ENCODE peak calls at places on chromosomes 2 and 18, in six cellular contexts. N is brain microvascular endothelial cell, V is HCT116, I is K562, F is MM.1S, S is PC-3. M is an unnamed sample.

GRCh38 chr2:98293931-98294687 is 52.1 kb upstream of the CNGA3 start:
- DNase-seq in S (no peak), N (no peak), V (no peak), F (no peak), I (no peak), M (no peak)

GRCh38 chr2:99643824-99644787 is 154.3 kb upstream of the REV1 start:
- DNase-seq in S (peak), V (no peak), I (no peak), F (no peak), N (peak), M (peak)

GRCh38 chr2:159939946-159940345 is 122.5 kb downstream of the PLA2R1 start:
- DNase-seq in I (no peak), S (peak), F (peak), V (peak), N (no peak), M (no peak)

GRCh38 chr2:64203131-64204005 is 59.1 kb upstream of the PELI1 start:
- DNase-seq in I (no peak), V (no peak), F (peak), S (peak), N (no peak), M (no peak)

GRCh38 chr18:79738565-79739439 is 58.9 kb upstream of the KCNG2 start:
- DNase-seq in F (no peak), N (no peak), V (no peak), S (no peak), I (no peak), M (peak)

GRCh38 chr2:110642360-110642759 is 35.5 kb downstream of the BUB1 start:
- DNase-seq in N (no peak), F (no peak), I (no peak), V (no peak), S (no peak), M (no peak)

GRCh38 chr2:108641766-108642165 is 77.5 kb upstream of the RANBP2 start:
- DNase-seq in S (no peak), F (no peak), V (no peak), I (no peak), N (no peak), M (no peak)

GRCh38 chr2:140714586-140714985 is 1416.2 kb downstream of the LRP1B start:
- DNase-seq in N (no peak), V (no peak), F (no peak), S (no peak), I (no peak), M (no peak)

GRCh38 chr18:44671914-44672313 is 8.8 kb upstream of the SETBP1 start:
- DNase-seq in F (no peak), S (no peak), V (no peak), I (no peak), N (no peak), M (no peak)

GRCh38 chr2:240469747-240470146 is 34.3 kb downstream of the GPC1 start:
- DNase-seq in I (no peak), N (no peak), S (no peak), V (no peak), F (no peak), M (no peak)

GRCh38 chr2:40434638-40435296 is 17.1 kb downstream of the SLC8A1 start:
- DNase-seq in S (peak), I (no peak), N (peak), F (no peak), V (peak), M (no peak)

GRCh38 chr2:128032092-128032491 is 4.2 kb upstream of the SAP130 start:
- DNase-seq in F (no peak), S (peak), I (no peak), N (no peak), V (no peak), M (no peak)

GRCh38 chr2:134988994-134989605 is 58.1 kb downstream of the MAP3K19 start:
- DNase-seq in I (peak), N (no peak), S (peak), V (peak), F (peak), M (no peak)

GRCh38 chr18:24726727-24727539 is 266.5 kb downstream of the HRH4 start:
- DNase-seq in I (peak), F (peak), V (peak), N (peak), S (peak), M (peak)

GRCh38 chr18:71583291-71583690 is 960.9 kb downstream of the CBLN2 start:
- DNase-seq in F (no peak), N (no peak), I (no peak), V (no peak), S (no peak), M (no peak)

GRCh38 chr2:239809391-239809790 is 215.8 kb downstream of the NDUFA10 start:
- DNase-seq in I (no peak), F (no peak), N (no peak), S (no peak), V (no peak), M (peak)

GRCh38 chr18:48058486-48058885 is 128.0 kb upstream of the SMAD2 start:
- DNase-seq in V (no peak), F (no peak), I (no peak), S (no peak), N (no peak), M (no peak)

GRCh38 chr18:48060947-48061346 is 130.5 kb upstream of the SMAD2 start:
- DNase-seq in I (no peak), N (no peak), V (no peak), S (no peak), F (no peak), M (no peak)

GRCh38 chr18:48061781-48062570 is 131.5 kb upstream of the SMAD2 start:
- DNase-seq in S (no peak), N (no peak), F (no peak), I (no peak), V (no peak), M (peak)

GRCh38 chr18:48060346-48060745 is 129.9 kb upstream of the SMAD2 start:
- DNase-seq in F (no peak), S (no peak), N (no peak), V (no peak), I (no peak), M (no peak)

DNA sequence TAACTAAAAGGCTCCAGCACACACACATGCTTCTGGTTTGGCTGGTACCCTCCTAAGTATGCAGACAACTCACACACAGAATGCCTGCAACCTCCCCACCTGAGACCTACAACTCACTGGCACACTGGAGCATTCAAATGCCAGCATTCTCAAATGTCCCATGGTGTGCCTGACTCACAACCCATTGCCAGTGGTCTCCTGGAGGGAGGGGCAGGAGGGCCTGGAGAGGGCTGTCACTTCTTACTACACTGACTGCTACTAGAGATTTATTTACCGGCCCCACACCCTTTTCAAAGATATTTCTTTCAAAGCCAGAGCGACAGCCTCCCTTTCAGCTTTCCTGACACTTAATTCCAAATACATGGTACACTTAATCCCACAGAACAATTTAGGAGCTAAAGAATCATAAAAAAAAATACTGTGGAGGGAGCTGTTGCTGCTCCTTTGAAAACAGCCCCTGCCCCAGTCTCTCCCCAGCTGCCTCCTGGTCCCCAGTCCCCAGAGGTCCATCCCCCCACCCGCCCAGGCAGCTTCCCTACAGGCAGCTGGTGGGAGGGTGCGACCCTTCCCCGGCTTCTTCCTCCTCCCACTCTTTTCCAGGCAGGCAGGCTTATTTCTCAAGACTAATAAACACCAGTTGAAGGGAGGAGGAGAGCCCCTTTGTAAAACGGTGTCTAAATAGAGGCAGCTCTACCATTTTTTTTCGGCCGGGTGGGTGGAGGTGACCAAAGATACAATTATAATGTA is 129.1 kb upstream of the SMAD2 start:
- DNase-seq in F (no peak), I (no peak), S (no peak), N (no peak), V (no peak), M (no peak)
- H3K4me3 ChIP-seq in F (no peak), I (no peak), S (no peak), N (no peak), V (no peak), M (no peak)

GRCh38 chr2:113174369-113174735 is 581 bp downstream of the PSD4 start:
- DNase-seq in V (no peak), I (peak), N (no peak), F (no peak), S (no peak), M (no peak)
- TF ChIP-seq CTCF in V (no peak), I (peak), N (no peak), F (peak), S (no peak), M (no peak)

GRCh38 chr2:136116111-136116812 is 1.7 kb downstream of the CXCR4 start:
- DNase-seq in N (no peak), I (no peak), S (peak), F (peak), V (no peak), M (peak)
- H3K4me3 ChIP-seq in N (peak), I (no peak), S (peak), F (peak), V (peak), M (peak)

GRCh38 chr18:50579061-50579774 is 19.3 kb downstream of the MAPK4 start:
- DNase-seq in N (no peak), F (no peak), I (no peak), V (no peak), S (no peak), M (no peak)

GRCh38 chr18:50578030-50578429 is 18.1 kb downstream of the MAPK4 start:
- DNase-seq in I (no peak), S (no peak), V (no peak), N (no peak), F (no peak), M (no peak)

GRCh38 chr18:50581517-50581916 is 21.6 kb downstream of the MAPK4 start:
- DNase-seq in S (no peak), V (no peak), I (no peak), F (no peak), N (no peak), M (no peak)

GRCh38 chr18:50582500-50582899 is 22.6 kb downstream of the MAPK4 start:
- DNase-seq in N (no peak), S (no peak), F (no peak), I (no peak), V (no peak), M (no peak)

DNA sequence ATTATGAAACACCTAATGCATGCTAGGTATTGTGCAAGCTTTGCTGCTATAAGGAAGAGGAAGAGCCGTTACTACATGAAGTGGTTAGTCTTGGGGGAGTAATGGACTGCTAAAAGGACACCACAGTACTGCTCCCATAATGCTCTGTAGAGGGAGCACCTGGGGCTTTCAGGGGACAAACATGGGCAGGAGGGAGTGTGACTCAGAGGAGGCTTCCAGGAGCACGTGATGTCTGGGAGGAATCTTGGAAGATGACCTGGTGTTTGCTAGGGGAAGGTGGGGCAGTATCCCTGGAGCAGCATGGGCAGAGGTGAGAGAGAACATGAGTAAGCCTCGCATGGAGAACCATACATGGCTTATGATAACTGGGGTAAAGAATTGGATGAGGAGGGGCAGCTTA is 18.8 kb downstream of the MAPK4 start:
- DNase-seq in I (peak), F (no peak), V (peak), N (no peak), S (peak), M (no peak)
- TF ChIP-seq CTCF in I (no peak), F (no peak), V (no peak), N (no peak), S (no peak), M (no peak)

DNA sequence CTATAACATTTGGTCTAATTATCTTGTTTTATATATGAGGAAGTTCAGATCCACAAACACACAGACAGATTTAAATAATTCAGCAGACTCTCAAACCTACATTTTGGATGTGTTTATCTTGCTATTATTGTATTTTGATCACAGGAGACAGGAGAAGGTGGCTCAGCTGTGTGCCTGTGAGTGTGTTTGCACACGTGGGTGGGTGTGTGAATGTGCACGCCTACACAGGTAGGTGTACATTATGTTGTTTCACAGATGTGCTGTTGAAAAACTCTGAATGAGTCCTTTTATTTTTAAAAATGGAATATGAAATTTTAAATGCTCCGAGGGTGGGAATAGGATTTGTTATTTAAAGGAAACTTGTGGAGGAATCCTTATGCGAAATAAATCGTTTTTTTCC is 183.4 kb downstream of the PRKCE start:
- DNase-seq in I (no peak), V (no peak), F (no peak), N (no peak), S (no peak), M (no peak)
- H3K4me3 ChIP-seq in I (no peak), V (no peak), F (no peak), N (no peak), S (no peak), M (no peak)

DNA sequence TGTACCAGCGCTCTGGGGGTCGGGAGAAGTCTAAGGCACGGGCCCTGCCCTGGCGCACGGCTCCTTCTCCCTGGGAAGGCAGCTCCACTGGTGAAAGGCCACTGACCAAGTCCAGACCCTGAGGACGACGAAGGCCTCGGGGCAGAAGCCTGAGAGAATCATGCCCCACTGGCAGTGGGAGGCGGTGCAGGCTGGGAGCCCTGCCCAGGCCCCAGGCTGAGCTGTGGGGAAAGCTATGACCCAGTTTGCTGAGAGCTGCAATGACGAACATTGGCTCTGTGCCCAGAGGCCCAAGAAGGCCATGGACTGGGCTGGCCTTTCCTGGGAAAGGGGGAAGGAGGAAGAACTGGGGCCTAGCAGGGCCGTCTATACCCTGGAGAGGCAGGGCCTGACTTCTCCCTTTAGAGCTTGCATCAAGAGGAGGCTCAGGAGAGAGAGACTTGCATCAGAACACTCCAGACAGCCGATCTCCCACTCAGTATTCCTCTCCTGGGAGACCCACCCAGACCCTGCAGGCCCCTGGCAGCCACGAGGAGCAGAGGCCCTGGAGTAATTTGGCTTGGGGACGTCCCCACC is 32.9 kb downstream of the HS1BP3 start:
- DNase-seq in V (peak), F (no peak), I (peak), N (peak), S (peak), M (peak)
- TF ChIP-seq CTCF in V (peak), F (no peak), I (peak), N (peak), S (peak), M (peak)